ENCODE peak calls at places on chromosomes 4 and X, in five cellular contexts. X is mucosa of descending colon, F is left lung, B is C1 segment of cervical spinal cord, H is tibial nerve. I is an unnamed sample.

GRCh38 chrX:78514852-78515251 is 144.3 kb downstream of the RTL3 start:
- DNase-seq in X (no peak), F (no peak), B (no peak), H (no peak), I (no peak)

GRCh38 chrX:46545111-46546005 is at the start of gene ZNF674:
- DNase-seq in X (peak; percentile 95), F (peak; percentile 97), B (peak; percentile 68), H (peak; percentile 78), I (peak; percentile 61)

GRCh38 chrX:20461576-20461975 is 194.9 kb upstream of the RPS6KA3 start:
- DNase-seq in X (no peak), F (no peak), B (no peak), H (no peak), I (no peak)

GRCh38 chr4:18389118-18389517 is 367.6 kb upstream of the LCORL start:
- DNase-seq in X (no peak), F (no peak), B (no peak), H (no peak), I (no peak)

GRCh38 chr4:84493092-84493850 is 5.8 kb downstream of the NKX6-1 start:
- DNase-seq in X (peak; percentile 57), F (peak; percentile 77), B (no peak), H (no peak), I (no peak)

GRCh38 chr4:3365326-3365725 is 72.5 kb downstream of the RGS12 start:
- DNase-seq in X (no peak), F (no peak), B (no peak), H (no peak), I (no peak)

GRCh38 chrX:56797966-56798711 is 69.1 kb downstream of the NBDY start:
- DNase-seq in X (no peak), F (no peak), B (no peak), H (no peak), I (no peak)

GRCh38 chrX:130539721-130540321 is 138.0 kb downstream of the RBMX2 start:
- DNase-seq in X (peak; percentile 32), F (no peak), B (peak; percentile 1), H (no peak), I (no peak)

GRCh38 chr4:13642163-13642562 is 14.6 kb upstream of the BOD1L1 start:
- DNase-seq in X (no peak), F (no peak), B (no peak), H (no peak), I (no peak)

GRCh38 chr4:1321946-1322650 is 24.9 kb upstream of the UVSSA start:
- DNase-seq in X (peak; percentile 18), F (peak; percentile 72), B (no peak), H (no peak), I (no peak)

GRCh38 chr4:74308215-74308614 is at the start of gene EPGN:
- DNase-seq in X (no peak), F (no peak), B (no peak), H (no peak), I (no peak)

GRCh38 chrX:40098264-40099045 is 697 bp upstream of the BCOR start:
- DNase-seq in X (peak; percentile 72), F (no peak), B (no peak), H (no peak), I (no peak)

GRCh38 chrX:15359701-15360100 is 24.4 kb upstream of the PIGA start:
- DNase-seq in X (no peak), F (no peak), B (no peak), H (no peak), I (no peak)

I was measured in brain pericyte.